ENCODE peak calls at places on chromosome 17, in eight cellular contexts. C is mesendoderm; D is tibial artery; B is sciatic nerve; R is activated CD8-positive, alpha-beta memory T cell treated with anti-CD3 and anti-CD28 coated beads, Interleukin-2, amount 50 U/mL, for 48 hours; N is cardiac muscle cell; E is fibroblast of pulmonary artery; G is 8988T. Q is an unnamed sample.

GRCh38 chr17:9798724-9799123 is 7.3 kb upstream of the DHRS7C start:
- DNase-seq in G (no peak), C (no peak), R (no peak), B (no peak), E (no peak), D (no peak), N (peak; percentile 10), Q (no peak)

GRCh38 chr17:27339836-27340550 is 46.1 kb downstream of the WSB1 start:
- DNase-seq in D (peak; percentile 33), R (no peak), B (no peak), E (no peak), N (no peak), C (peak; percentile 97), G (no peak), Q (no peak)

GRCh38 chr17:67359960-67360817 is 6.2 kb downstream of the PSMD12 start:
- DNase-seq in D (no peak), R (peak; percentile 60), G (no peak), E (peak; percentile 42), N (peak; percentile 46), B (no peak), C (peak; percentile 76), Q (peak; percentile 39)

GRCh38 chr17:73754886-73755285 is 110.6 kb upstream of the SDK2 start:
- DNase-seq in G (no peak), B (no peak), N (no peak), R (no peak), C (no peak), E (no peak), D (no peak), Q (no peak)

GRCh38 chr17:63458478-63458877 is 12.4 kb upstream of the CYB561 start:
- DNase-seq in B (no peak), N (no peak), C (no peak), G (no peak), E (no peak), D (no peak), R (no peak), Q (no peak)

GRCh38 chr17:5931611-5932010 is 138.6 kb upstream of the WSCD1 start:
- DNase-seq in N (no peak), D (no peak), R (no peak), G (no peak), C (no peak), B (no peak), E (no peak), Q (no peak)

GRCh38 chr17:74176546-74177001 is 26.9 kb upstream of the RPL38 start:
- DNase-seq in N (peak; percentile 75), C (peak; percentile 85), B (peak; percentile 69), E (peak; percentile 71), R (peak; percentile 67), G (no peak), D (no peak), Q (peak; percentile 76)

GRCh38 chr17:37614391-37614790 is 5.2 kb upstream of the SYNRG start:
- DNase-seq in R (no peak), N (no peak), B (no peak), E (peak; percentile 50), D (no peak), G (no peak), C (no peak), Q (peak; percentile 11)

GRCh38 chr17:74427048-74427762 is 4.7 kb upstream of the GPRC5C start:
- DNase-seq in E (no peak), D (peak; percentile 68), B (no peak), C (peak; percentile 43), G (no peak), N (no peak), R (no peak), Q (no peak)

GRCh38 chr17:27743288-27743885 is 56.9 kb downstream of the NOS2 start:
- DNase-seq in B (no peak), E (no peak), R (no peak), D (no peak), N (no peak), G (no peak), C (no peak), Q (no peak)

GRCh38 chr17:13885953-13886889 is 183.1 kb upstream of the COX10 start:
- DNase-seq in N (no peak), G (no peak), D (no peak), E (no peak), C (peak; percentile 85), B (no peak), R (no peak), Q (no peak)

GRCh38 chr17:61411944-61412859 is 12.6 kb downstream of the TBX2 start:
- DNase-seq in B (peak; percentile 93), R (peak; percentile 93), E (peak; percentile 74), G (peak; percentile 81), N (peak; percentile 86), D (peak; percentile 92), C (peak; percentile 81), Q (peak; percentile 81)

GRCh38 chr17:68954146-68954971 is 833 bp downstream of the ABCA8 start:
- DNase-seq in G (no peak), R (no peak), B (no peak), N (peak; percentile 49), D (no peak), C (no peak), E (peak; percentile 53), Q (no peak)

GRCh38 chr17:66655861-66656260 is 179.1 kb upstream of the CACNG5 start:
- DNase-seq in G (no peak), D (no peak), E (peak; percentile 61), N (peak; percentile 55), R (no peak), B (no peak), C (no peak), Q (peak; percentile 54)